ENCODE peak calls at places on chromosomes 7 and 10, in seven cellular contexts. U is neuronal stem cell, X is IMR-90, T is H1, O is H9, F is mesendoderm, G is trophoblast cell. Y is an unnamed sample.

GRCh38 chr7:30596043-30596641 is 1.5 kb downstream of the GARS1 start:
- DNase-seq in U (no peak), X (peak), T (no peak), O (no peak), F (peak), G (no peak), Y (peak)

GRCh38 chr7:76206633-76207032 is 4.9 kb downstream of the SRRM3 start:
- DNase-seq in U (no peak), X (peak), T (no peak), O (no peak), F (no peak), G (no peak), Y (no peak)

GRCh38 chr10:16436758-16437539 is at the start of gene PTER:
- DNase-seq in U (peak), X (peak), T (peak), O (peak), F (peak), G (peak), Y (peak)

GRCh38 chr10:19411119-19411518 is 362.5 kb downstream of the MALRD1 start:
- DNase-seq in U (no peak), X (no peak), T (no peak), O (no peak), F (no peak), G (no peak), Y (no peak)

GRCh38 chr10:5633166-5633565 is 33.2 kb downstream of the ASB13 start:
- DNase-seq in U (no peak), X (no peak), T (no peak), O (no peak), F (no peak), G (no peak), Y (no peak)

GRCh38 chr7:40586197-40586596 is 451.4 kb downstream of the SUGCT start:
- DNase-seq in U (no peak), X (peak), T (no peak), O (no peak), F (peak), G (no peak), Y (peak)

GRCh38 chr7:138606251-138606650 is 94.9 kb downstream of the SVOPL start:
- DNase-seq in U (no peak), X (no peak), T (no peak), O (no peak), F (no peak), G (no peak), Y (no peak)

GRCh38 chr7:111529507-111530355 is 32.6 kb downstream of the IMMP2L start:
- DNase-seq in U (no peak), X (peak), T (no peak), O (no peak), F (no peak), G (no peak), Y (no peak)

GRCh38 chr10:34884272-34884952 is 69.3 kb upstream of the PARD3 start:
- DNase-seq in U (no peak), X (no peak), T (no peak), O (no peak), F (no peak), G (no peak), Y (no peak)

GRCh38 chr7:39005461-39005860 is 27.8 kb downstream of the POU6F2 start:
- DNase-seq in U (no peak), X (no peak), T (no peak), O (no peak), F (no peak), G (no peak), Y (no peak)

GRCh38 chr10:86652361-86653202 is 1.8 kb upstream of the OPN4 start:
- DNase-seq in U (no peak), X (peak), T (no peak), O (peak), F (no peak), G (no peak), Y (no peak)

GRCh38 chr10:4144802-4145201 is 359.8 kb upstream of the KLF6 start:
- DNase-seq in U (no peak), X (peak), T (no peak), O (no peak), F (no peak), G (no peak), Y (no peak)

GRCh38 chr10:83982812-83983211 is 156.5 kb upstream of the GHITM start:
- DNase-seq in U (no peak), X (no peak), T (no peak), O (no peak), F (no peak), G (no peak), Y (no peak)

GRCh38 chr10:113957013-113957412 is 86.7 kb upstream of the ADRB1 start:
- DNase-seq in U (no peak), X (peak), T (no peak), O (no peak), F (no peak), G (no peak), Y (peak)

GRCh38 chr10:45373003-45373782 is 823 bp upstream of the ALOX5 start:
- DNase-seq in U (no peak), X (no peak), T (no peak), O (no peak), F (peak), G (no peak), Y (no peak)

GRCh38 chr10:43377393-43377883 is 6.0 kb downstream of the FXYD4 start:
- DNase-seq in U (no peak), X (no peak), T (no peak), O (peak), F (peak), G (peak), Y (no peak)

GRCh38 chr7:45978010-45978681 is 57.1 kb upstream of the IGFBP3 start:
- DNase-seq in U (peak), X (peak), T (peak), O (peak), F (peak), G (peak), Y (peak)

GRCh38 chr7:50199824-50200223 is 104.7 kb upstream of the IKZF1 start:
- DNase-seq in U (no peak), X (no peak), T (no peak), O (no peak), F (no peak), G (no peak), Y (no peak)

GRCh38 chr7:50203521-50203920 is 101.0 kb upstream of the IKZF1 start:
- DNase-seq in U (no peak), X (no peak), T (no peak), O (no peak), F (no peak), G (no peak), Y (no peak)

GRCh38 chr7:50205011-50205410 is 99.5 kb upstream of the IKZF1 start:
- DNase-seq in U (no peak), X (no peak), T (no peak), O (no peak), F (peak), G (no peak), Y (no peak)

GRCh38 chr7:50204576-50204975 is 99.9 kb upstream of the IKZF1 start:
- DNase-seq in U (no peak), X (no peak), T (no peak), O (no peak), F (no peak), G (no peak), Y (no peak)

DNA sequence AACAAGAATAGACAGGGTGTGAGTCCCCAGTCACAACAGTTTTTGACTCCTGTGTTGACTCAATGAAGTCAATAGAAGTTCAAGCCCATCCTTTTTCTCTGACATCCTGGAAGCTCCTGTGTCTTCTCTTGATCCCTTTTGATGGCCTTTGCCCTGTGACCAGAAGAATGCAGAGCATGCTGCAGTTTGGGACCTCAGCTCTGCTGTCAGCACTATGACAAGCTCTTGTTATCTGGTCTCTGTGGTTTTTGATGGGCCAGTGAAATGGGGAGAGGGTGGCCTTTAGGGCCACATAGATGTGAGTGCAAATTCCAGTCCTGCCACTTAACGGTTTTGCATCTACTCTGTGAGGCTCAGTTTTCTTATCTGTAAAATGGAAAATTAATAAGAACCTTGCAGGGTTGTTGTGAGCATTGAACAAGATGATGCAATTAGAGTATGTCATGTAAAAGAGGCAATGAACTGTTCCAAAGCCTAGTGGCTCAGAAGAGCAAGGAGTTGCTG is 102.4 kb upstream of the IKZF1 start:
- DNase-seq in U (no peak), X (no peak), T (no peak), O (no peak), F (peak), G (no peak), Y (no peak)
- H3K18ac ChIP-seq in U (no peak), X (no peak), T (no peak), O (no peak), F (no peak), G (no peak), Y (no peak)

GRCh38 chr10:14949291-14949690 is 4.6 kb downstream of the DCLRE1C start:
- DNase-seq in U (no peak), X (no peak), T (no peak), O (no peak), F (no peak), G (no peak), Y (no peak)
- H3K4ac ChIP-seq in U (no peak), X (no peak), T (no peak), O (no peak), F (no peak), G (no peak), Y (no peak)

GRCh38 chr7:151560243-151560642 is 40.5 kb upstream of the RHEB start:
- DNase-seq in U (no peak), X (no peak), T (no peak), O (no peak), F (no peak), G (no peak), Y (no peak)

GRCh38 chr7:151553356-151553755 is 33.7 kb upstream of the RHEB start:
- DNase-seq in U (no peak), X (no peak), T (no peak), O (no peak), F (no peak), G (no peak), Y (no peak)

GRCh38 chr7:151559557-151560183 is 40.0 kb upstream of the RHEB start:
- DNase-seq in U (no peak), X (no peak), T (no peak), O (no peak), F (no peak), G (no peak), Y (no peak)

GRCh38 chr7:151556592-151556991 is 36.9 kb upstream of the RHEB start:
- DNase-seq in U (no peak), X (no peak), T (no peak), O (no peak), F (no peak), G (no peak), Y (no peak)

GRCh38 chr7:151558575-151558974 is 38.9 kb upstream of the RHEB start:
- DNase-seq in U (no peak), X (peak), T (no peak), O (no peak), F (no peak), G (peak), Y (peak)
- H3K18ac ChIP-seq in U (no peak), X (peak), T (no peak), O (no peak), F (no peak), G (no peak), Y (no peak)

GRCh38 chr7:55786901-55787300 is 75.7 kb downstream of the SEPTIN14 start:
- DNase-seq in U (no peak), X (no peak), T (no peak), O (no peak), F (no peak), G (no peak), Y (no peak)

GRCh38 chr7:55778631-55779030 is 83.9 kb downstream of the SEPTIN14 start:
- DNase-seq in U (no peak), X (no peak), T (no peak), O (no peak), F (no peak), G (no peak), Y (no peak)

GRCh38 chr7:55787796-55788195 is 74.8 kb downstream of the SEPTIN14 start:
- DNase-seq in U (no peak), X (no peak), T (no peak), O (no peak), F (no peak), G (no peak), Y (no peak)

DNA sequence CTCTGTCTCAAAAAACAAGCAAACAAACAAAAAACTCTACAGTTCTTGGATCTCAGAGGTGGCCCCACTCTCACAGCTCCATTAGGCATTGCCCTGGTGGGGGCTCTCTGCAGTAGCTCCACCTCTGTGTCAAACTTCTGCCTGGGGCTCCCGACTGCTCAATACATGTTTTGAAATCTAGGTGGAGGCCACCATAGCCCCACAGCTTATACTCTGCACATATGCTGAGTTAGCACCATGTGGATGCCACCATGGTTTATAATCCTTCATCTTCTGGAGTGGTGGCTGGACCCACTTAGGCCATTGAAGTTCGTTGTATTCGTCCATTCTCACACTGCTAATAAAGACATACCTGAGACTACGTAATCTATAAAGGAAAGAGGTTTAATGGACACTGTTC is 78.4 kb downstream of the SEPTIN14 start:
- DNase-seq in U (no peak), X (no peak), T (no peak), O (no peak), F (no peak), G (no peak), Y (no peak)
- H3K4ac ChIP-seq in U (no peak), X (no peak), T (no peak), O (no peak), F (no peak), G (no peak), Y (no peak)

GRCh38 chr7:130958846-130959245 is 224.8 kb upstream of the KLF14 start:
- DNase-seq in U (no peak), X (no peak), T (no peak), O (no peak), F (no peak), G (no peak), Y (no peak)

GRCh38 chr7:130957722-130958360 is 223.8 kb upstream of the KLF14 start:
- DNase-seq in U (no peak), X (no peak), T (no peak), O (no peak), F (no peak), G (no peak), Y (no peak)

GRCh38 chr7:130960208-130960988 is 226.4 kb upstream of the KLF14 start:
- DNase-seq in U (no peak), X (peak), T (no peak), O (no peak), F (peak), G (peak), Y (peak)

GRCh38 chr7:130961128-130961601 is 227.2 kb upstream of the KLF14 start:
- DNase-seq in U (no peak), X (peak), T (no peak), O (no peak), F (no peak), G (peak), Y (peak)

GRCh38 chr7:130959743-130960207 is 225.8 kb upstream of the KLF14 start:
- DNase-seq in U (no peak), X (peak), T (no peak), O (no peak), F (peak), G (peak), Y (peak)
- H3K18ac ChIP-seq in U (no peak), X (peak), T (no peak), O (no peak), F (no peak), G (no peak), Y (peak)

DNA sequence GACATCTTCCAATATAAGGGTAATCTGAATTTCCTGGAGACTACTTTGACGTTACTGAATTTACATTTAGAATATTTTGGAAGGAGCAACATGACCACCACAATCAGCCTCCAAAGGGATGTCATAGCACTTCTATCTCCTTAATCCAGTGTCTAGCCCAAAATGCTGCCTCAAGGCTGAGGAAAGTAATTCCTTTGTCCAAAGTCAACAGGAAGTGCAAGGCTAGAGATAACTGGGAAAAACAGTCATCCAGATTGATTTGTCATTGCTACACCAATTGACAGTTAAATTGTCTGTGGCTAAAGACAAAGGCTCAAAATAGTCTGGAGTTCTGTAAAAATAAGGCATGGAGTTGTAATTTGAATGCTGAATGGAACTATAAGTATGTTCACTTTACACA is 3.9 kb upstream of the TFPI2 start:
- DNase-seq in U (no peak), X (no peak), T (no peak), O (no peak), F (peak), G (no peak), Y (no peak)
- H3K4ac ChIP-seq in U (no peak), X (no peak), T (no peak), O (no peak), F (no peak), G (no peak), Y (no peak)

GRCh38 chr10:17562572-17562971 is 54.6 kb downstream of the HACD1 start:
- DNase-seq in U (no peak), X (peak), T (no peak), O (no peak), F (peak), G (no peak), Y (peak)
- H3K18ac ChIP-seq in U (no peak), X (no peak), T (no peak), O (no peak), F (no peak), G (no peak), Y (no peak)

GRCh38 chr7:135362871-135363270 is 129.2 kb downstream of the STRA8 start:
- DNase-seq in U (no peak), X (no peak), T (no peak), O (peak), F (peak), G (no peak), Y (no peak)

GRCh38 chr7:135372222-135372621 is 137.7 kb downstream of the CNOT4 start:
- DNase-seq in U (no peak), X (no peak), T (no peak), O (no peak), F (no peak), G (no peak), Y (no peak)

GRCh38 chr7:135367114-135367513 is 133.5 kb downstream of the STRA8 start:
- DNase-seq in U (no peak), X (no peak), T (no peak), O (no peak), F (no peak), G (no peak), Y (no peak)

GRCh38 chr7:135369405-135369804 is 135.8 kb downstream of the STRA8 start:
- DNase-seq in U (no peak), X (no peak), T (no peak), O (no peak), F (no peak), G (no peak), Y (no peak)

GRCh38 chr7:135368416-135369186 is 135.0 kb downstream of the STRA8 start:
- DNase-seq in U (no peak), X (no peak), T (no peak), O (no peak), F (no peak), G (no peak), Y (no peak)
- H3K4ac ChIP-seq in U (no peak), X (no peak), T (no peak), O (no peak), F (no peak), G (no peak), Y (no peak)

GRCh38 chr10:13779748-13780147 is 193.0 kb downstream of the PRPF18 start:
- DNase-seq in U (no peak), X (no peak), T (no peak), O (no peak), F (no peak), G (peak), Y (no peak)

GRCh38 chr10:13787015-13787421 is 200.3 kb downstream of the PRPF18 start:
- DNase-seq in U (no peak), X (peak), T (no peak), O (peak), F (peak), G (no peak), Y (peak)

GRCh38 chr10:13788320-13788600 is 201.5 kb downstream of the PRPF18 start:
- DNase-seq in U (no peak), X (no peak), T (no peak), O (no peak), F (no peak), G (no peak), Y (peak)

GRCh38 chr10:13788701-13789447 is 202.1 kb downstream of the PRPF18 start:
- DNase-seq in U (no peak), X (peak), T (no peak), O (no peak), F (peak), G (no peak), Y (peak)

GRCh38 chr10:13784067-13784466 is 197.3 kb downstream of the PRPF18 start:
- DNase-seq in U (no peak), X (peak), T (no peak), O (peak), F (peak), G (peak), Y (peak)
- H3K18ac ChIP-seq in U (no peak), X (no peak), T (no peak), O (no peak), F (no peak), G (no peak), Y (no peak)